ENCODE peak calls at places on chromosomes 12 and 14, in five cellular contexts. Y is body of pancreas, V is uterus, A is adrenal gland, W is esophagus muscularis mucosa. N is an unnamed sample.

GRCh38 chr12:41368006-41368405 is 179.9 kb downstream of the PDZRN4 start:
- DNase-seq in A (no peak), W (no peak), Y (no peak), V (no peak), N (no peak)

GRCh38 chr14:44700694-44701093 is 193.6 kb upstream of the FSCB start:
- DNase-seq in V (no peak), Y (no peak), W (no peak), A (no peak), N (no peak)

GRCh38 chr12:76025601-76026575 is 5.7 kb downstream of the PHLDA1 start:
- DNase-seq in V (no peak), Y (no peak), A (no peak), W (no peak), N (no peak)

GRCh38 chr12:28057856-28058615 is 85.5 kb upstream of the PTHLH start:
- DNase-seq in W (no peak), V (no peak), A (no peak), Y (peak; percentile 14), N (no peak)

GRCh38 chr12:119168721-119169120 is 10.0 kb upstream of the HSPB8 start:
- DNase-seq in Y (no peak), W (no peak), A (no peak), V (no peak), N (no peak)

GRCh38 chr14:103552011-103552797 is 10.3 kb downstream of the BAG5 start:
- DNase-seq in W (no peak), V (peak; percentile 66), Y (peak; percentile 22), A (peak; percentile 76), N (no peak)

GRCh38 chr12:122977153-122977552 is 2.1 kb downstream of the OGFOD2 start:
- DNase-seq in Y (no peak), V (no peak), A (no peak), W (no peak), N (no peak)

GRCh38 chr12:62738611-62739010 is 196.3 kb downstream of the PPM1H start:
- DNase-seq in V (no peak), W (no peak), A (no peak), Y (no peak), N (no peak)

GRCh38 chr12:20063116-20063515 is 305.2 kb upstream of the PDE3A start:
- DNase-seq in Y (no peak), V (no peak), A (no peak), W (no peak), N (no peak)

DNA sequence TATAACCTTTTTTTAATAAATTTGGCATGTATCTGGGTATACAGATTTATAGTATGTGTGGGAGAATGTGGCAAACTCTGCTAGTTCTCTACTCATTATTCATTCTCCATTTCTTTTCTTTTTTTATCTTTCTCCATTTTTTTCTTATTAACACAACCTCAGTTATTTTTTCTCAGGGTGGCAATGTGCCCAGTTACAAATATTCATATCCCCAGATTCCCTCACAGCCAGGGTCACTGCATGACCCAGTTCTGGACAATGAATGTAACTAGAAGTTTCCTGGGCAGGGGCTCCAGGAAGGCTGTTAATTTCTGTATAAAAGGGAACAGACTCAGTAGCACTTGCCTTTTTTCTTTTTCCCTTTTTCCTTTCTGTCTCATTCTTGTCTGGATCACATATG is 95.6 kb downstream of the VCPKMT start:
- DNase-seq in Y (no peak), W (no peak), A (peak; percentile 52), V (no peak), N (no peak)
- H3K4me3 ChIP-seq in Y (no peak overlapping the region), W (no peak overlapping the region), A (no peak overlapping the region), V (no peak overlapping the region), N (no peak overlapping the region)

GRCh38 chr14:58002618-58003017 is 136.7 kb upstream of the SLC35F4 start:
- DNase-seq in V (no peak), W (no peak), Y (no peak), A (no peak), N (no peak)

GRCh38 chr14:57999471-57999870 is 133.6 kb upstream of the SLC35F4 start:
- DNase-seq in V (no peak), Y (no peak), W (no peak), A (no peak), N (no peak)

DNA sequence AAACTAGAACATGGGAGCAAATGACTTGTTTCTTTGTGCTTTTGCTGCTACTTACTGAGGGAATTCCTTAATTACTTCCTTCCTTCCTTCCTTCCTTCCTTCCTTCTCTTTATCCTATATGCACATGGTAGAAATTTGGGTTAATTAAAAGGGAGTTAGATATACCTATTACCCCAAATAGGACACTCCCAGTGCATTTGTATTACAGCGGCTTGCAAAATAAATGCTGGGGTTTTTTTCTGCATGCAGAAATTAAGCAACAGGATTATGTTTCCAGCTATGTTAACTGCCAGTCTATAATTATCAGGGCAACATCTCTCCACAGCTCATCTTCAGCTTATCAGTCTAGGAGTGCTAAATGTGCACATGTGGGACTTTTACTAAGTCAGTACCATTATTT is 132.8 kb upstream of the SLC35F4 start:
- DNase-seq in W (no peak), V (no peak), A (no peak), Y (no peak), N (no peak)
- H3K27ac ChIP-seq in W (no peak overlapping the region), V (no peak overlapping the region), A (no peak overlapping the region), Y (no peak overlapping the region), N (no peak overlapping the region)

GRCh38 chr14:65962952-65963351 is 523.2 kb upstream of the CCDC196 start:
- DNase-seq in W (no peak), Y (no peak), A (no peak), V (no peak), N (no peak)

GRCh38 chr14:65961004-65961403 is 525.2 kb upstream of the CCDC196 start:
- DNase-seq in A (peak; percentile 62), W (no peak), Y (peak; percentile 20), V (peak; percentile 26), N (peak; percentile 71)

GRCh38 chr14:65966188-65966587 is 520.0 kb upstream of the CCDC196 start:
- DNase-seq in V (no peak), A (no peak), Y (no peak), W (no peak), N (no peak)
- TF ChIP-seq CTCF in V (no peak), A (no peak), Y (no peak), W (no peak), N (no peak)

GRCh38 chr14:55206175-55206574 is 14.8 kb upstream of the DLGAP5 start:
- DNase-seq in W (no peak), V (no peak), A (no peak), Y (no peak), N (no peak)
- H3K4me3 ChIP-seq in W (no peak overlapping the region), V (no peak overlapping the region), A (no peak overlapping the region), Y (no peak overlapping the region), N (no peak overlapping the region)